ENCODE peak calls at places on chromosomes 11 and 22, in nine cellular contexts. P is chondrocyte, D is PC-3, W is thoracic aorta, T is cardiac fibroblast, E is substantia nigra, X is ovary, G is body of pancreas, B is glutamatergic neuron. C is an unnamed sample.

GRCh38 chr11:96235725-96236124 is 107.3 kb downstream of the MAML2 start:
- DNase-seq in P (no peak), D (no peak), W (no peak), T (no peak), E (no peak), X (no peak), G (no peak), B (no peak), C (no peak)

GRCh38 chr11:119196833-119197483 is 9.2 kb upstream of the CBL start:
- DNase-seq in P (no peak), D (peak), W (no peak), T (peak), E (no peak), X (peak), G (peak), B (no peak), C (peak)

GRCh38 chr22:37661160-37661924 is 2.8 kb downstream of the PDXP start:
- DNase-seq in P (no peak), D (peak), W (no peak), T (peak), E (no peak), X (no peak), G (peak), B (peak), C (peak)

GRCh38 chr11:46338636-46338987 is 8.7 kb upstream of the DGKZ start:
- DNase-seq in P (no peak), D (peak), W (no peak), T (no peak), E (no peak), X (no peak), G (no peak), B (no peak), C (no peak)

GRCh38 chr11:122202161-122202950 is 86.3 kb upstream of the BLID start:
- DNase-seq in P (no peak), D (peak), W (no peak), T (peak), E (no peak), X (peak), G (peak), B (no peak), C (no peak)

GRCh38 chr22:31160328-31160978 is 471 bp downstream of the RNF185 start:
- DNase-seq in P (no peak), D (no peak), W (no peak), T (peak), E (no peak), X (no peak), G (peak), B (peak), C (no peak)

GRCh38 chr11:66289548-66290331 is 797 bp upstream of the YIF1A start:
- DNase-seq in P (no peak), D (peak), W (no peak), T (no peak), E (peak), X (no peak), G (peak), B (no peak), C (no peak)

GRCh38 chr11:31958086-31958735 is 132.7 kb upstream of the RCN1 start:
- DNase-seq in P (no peak), D (peak), W (no peak), T (peak), E (peak), X (peak), G (peak), B (peak), C (peak)

GRCh38 chr11:129372609-129373488 is 2.8 kb upstream of the BARX2 start:
- DNase-seq in P (no peak), D (no peak), W (no peak), T (no peak), E (no peak), X (no peak), G (no peak), B (peak), C (no peak)

GRCh38 chr22:25840883-25841282 is 98.9 kb downstream of the MYO18B start:
- DNase-seq in P (no peak), D (no peak), W (no peak), T (no peak), E (no peak), X (no peak), G (no peak), B (no peak), C (no peak)

C was measured in cerebellum.